ENCODE peak calls at places on chromosomes 16 and 17, in ten cellular contexts. Z, S, F, P, M, I, V, D, U and N are unnamed samples.
A peak's percentile ranks its signal among the peaks of the same experiment; 100 is the strongest.

GRCh38 chr17:67315865-67316264 is 50.5 kb downstream of the PSMD12 start:
- DNase-seq in U (no peak), P (no peak), Z (no peak), D (no peak), I (no peak), S (no peak), F (no peak), M (no peak), V (no peak), N (no peak)

GRCh38 chr17:37110816-37111215 is 162.1 kb downstream of the AATF start:
- DNase-seq in V (no peak), S (no peak), I (no peak), Z (no peak), F (no peak), M (no peak), P (no peak), D (no peak), U (no peak), N (no peak)

GRCh38 chr17:18626152-18626870 is 17.9 kb downstream of the TBC1D28 start:
- DNase-seq in V (no peak), U (no peak), Z (no peak), S (no peak), M (peak; percentile 2), D (no peak), P (no peak), F (no peak), I (no peak), N (no peak)

GRCh38 chr17:32596666-32597065 is 109.9 kb downstream of the CDK5R1 start:
- DNase-seq in F (no peak), I (no peak), M (no peak), P (no peak), S (no peak), V (peak; percentile 16), D (no peak), U (no peak), Z (no peak), N (no peak)

GRCh38 chr16:2039286-2040030 is 8.2 kb downstream of the NTHL1 start:
- DNase-seq in D (no peak), S (no peak), U (no peak), I (peak; percentile 70), Z (peak; percentile 96), V (no peak), F (peak; percentile 76), P (no peak), M (no peak), N (no peak)

GRCh38 chr17:35972945-35973332 is 8.4 kb downstream of the CCL16 start:
- DNase-seq in S (no peak), V (no peak), U (no peak), Z (no peak), M (no peak), P (no peak), F (no peak), I (no peak), D (no peak), N (no peak)

GRCh38 chr16:81513204-81514040 is 68.8 kb downstream of the CMIP start:
- DNase-seq in I (peak; percentile 49), D (peak; percentile 38), U (no peak), S (peak; percentile 68), F (no peak), Z (peak; percentile 81), P (no peak), V (no peak), M (no peak), N (no peak)

GRCh38 chr17:34580685-34581445 is 1.5 kb downstream of the TMEM132E start:
- DNase-seq in M (no peak), U (peak; percentile 10), D (peak; percentile 36), V (no peak), I (no peak), S (peak; percentile 56), Z (no peak), F (no peak), P (peak; percentile 53), N (no peak)

GRCh38 chr16:66344533-66345145 is 21.9 kb upstream of the CDH5 start:
- DNase-seq in S (peak; percentile 81), V (peak; percentile 55), M (peak; percentile 55), F (no peak), Z (no peak), U (no peak), D (peak; percentile 70), P (peak; percentile 47), I (peak; percentile 86), N (no peak)

DNA sequence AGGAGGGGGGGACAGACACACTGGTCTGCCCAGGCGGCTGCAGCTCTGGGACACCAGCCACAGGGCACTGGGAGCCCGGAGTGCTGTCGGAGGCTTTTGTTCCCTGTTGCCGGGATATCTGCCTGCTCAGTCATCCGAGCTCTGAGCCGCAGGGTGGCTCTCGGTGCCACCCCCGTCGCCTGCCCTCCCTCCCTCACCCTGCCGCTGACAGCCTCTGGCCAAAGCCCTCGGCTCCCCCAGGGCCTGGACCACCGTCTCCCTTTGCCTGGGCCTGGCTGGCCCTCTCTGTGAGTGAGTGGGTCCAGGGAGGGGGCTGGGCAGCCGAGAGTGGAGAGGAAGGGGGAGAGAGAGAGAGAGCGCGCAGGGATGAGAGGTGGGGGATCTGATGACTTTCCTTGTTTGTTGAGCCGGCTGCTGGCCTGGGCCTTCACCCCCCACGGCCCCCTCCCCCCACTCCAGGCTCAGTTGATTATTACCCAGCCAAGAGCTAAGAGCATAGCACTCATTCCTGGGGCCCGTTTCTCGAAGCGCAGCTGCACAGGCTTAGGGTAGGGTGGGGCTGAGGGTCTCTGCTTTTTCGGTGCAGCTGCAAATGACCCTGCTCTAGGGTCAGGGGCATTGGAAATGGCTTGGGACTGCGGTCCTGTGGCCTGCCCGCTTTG is 2.7 kb downstream of the FOXJ1 start:
- DNase-seq in F (no peak), Z (no peak), P (peak; percentile 63), S (peak; percentile 71), I (no peak), D (no peak), V (no peak), M (no peak), U (no peak), N (no peak)
- TF ChIP-seq CTCF in F (no peak), Z (no peak), P (no peak), S (no peak), I (no peak), D (no peak), V (no peak), M (no peak), U (no peak), N (no peak)

GRCh38 chr16:4409081-4409932 is 7.1 kb downstream of the CORO7 start:
- DNase-seq in D (no peak), U (no peak), I (no peak), F (peak; percentile 16), V (no peak), S (peak; percentile 45), Z (no peak), M (no peak), P (no peak), N (no peak)
- TF ChIP-seq CTCF in D (no peak), U (no peak), I (no peak), F (no peak), V (peak; percentile 9), S (peak; percentile 62), Z (no peak), M (peak; percentile 26), P (no peak), N (no peak)

GRCh38 chr17:43445009-43445589 is 38.7 kb upstream of the DHX8 start:
- DNase-seq in Z (no peak), U (no peak), M (no peak), V (no peak), P (no peak), I (no peak), S (no peak), F (no peak), D (no peak), N (no peak)

GRCh38 chr17:43448720-43449469 is 34.9 kb upstream of the DHX8 start:
- DNase-seq in D (no peak), Z (no peak), M (no peak), U (no peak), F (no peak), S (no peak), V (no peak), P (no peak), I (no peak), N (no peak)

GRCh38 chr17:43453331-43453812 is 30.4 kb upstream of the DHX8 start:
- DNase-seq in I (no peak), P (no peak), V (no peak), M (no peak), Z (peak; percentile 83), F (peak; percentile 56), U (no peak), S (no peak), D (no peak), N (no peak)

GRCh38 chr17:43446773-43447172 is 37.0 kb upstream of the DHX8 start:
- DNase-seq in M (no peak), I (no peak), P (no peak), D (no peak), U (no peak), V (no peak), Z (no peak), F (no peak), S (no peak), N (no peak)

DNA sequence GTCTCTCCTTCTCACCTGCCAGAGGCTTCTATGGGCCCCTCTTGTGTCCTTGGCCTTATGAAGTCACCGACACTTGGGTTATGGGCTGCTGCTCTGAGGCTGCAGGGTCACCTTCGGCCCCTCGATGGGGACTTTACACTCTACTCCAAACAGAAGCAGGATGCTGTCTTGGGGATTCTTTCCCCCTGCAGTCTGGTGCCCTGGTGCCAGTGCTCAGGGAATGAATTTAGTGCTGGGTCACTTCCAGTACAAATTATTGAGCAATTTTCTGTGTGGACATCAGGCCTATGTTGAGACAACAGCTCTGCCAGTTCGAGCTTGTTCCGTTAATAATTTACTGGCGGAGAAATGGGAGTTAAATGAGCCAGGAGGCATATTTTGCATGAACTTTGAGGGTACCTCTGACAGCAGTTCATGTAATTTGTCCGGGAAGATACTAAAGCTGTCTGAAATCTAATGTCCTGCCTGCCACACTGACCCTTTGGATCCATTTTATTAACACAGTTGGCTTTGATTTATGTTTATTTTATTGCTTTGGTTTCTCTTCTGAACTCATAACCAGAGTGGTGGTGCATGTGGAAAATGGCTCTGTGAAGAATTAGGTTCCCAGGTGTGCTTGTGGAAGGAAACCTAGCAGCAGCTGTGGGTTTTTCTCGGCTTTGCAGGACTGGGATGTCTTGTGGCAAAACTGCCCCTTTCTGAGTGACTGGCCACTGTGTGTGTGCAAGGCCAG is 34.1 kb upstream of the DHX8 start:
- DNase-seq in S (no peak), F (no peak), I (peak; percentile 38), M (no peak), Z (no peak), U (no peak), D (no peak), V (no peak), P (peak; percentile 22), N (no peak)
- TF ChIP-seq CTCF in S (no peak), F (no peak), I (no peak), M (no peak), Z (no peak), U (no peak), D (no peak), V (no peak), P (no peak), N (no peak)

DNA sequence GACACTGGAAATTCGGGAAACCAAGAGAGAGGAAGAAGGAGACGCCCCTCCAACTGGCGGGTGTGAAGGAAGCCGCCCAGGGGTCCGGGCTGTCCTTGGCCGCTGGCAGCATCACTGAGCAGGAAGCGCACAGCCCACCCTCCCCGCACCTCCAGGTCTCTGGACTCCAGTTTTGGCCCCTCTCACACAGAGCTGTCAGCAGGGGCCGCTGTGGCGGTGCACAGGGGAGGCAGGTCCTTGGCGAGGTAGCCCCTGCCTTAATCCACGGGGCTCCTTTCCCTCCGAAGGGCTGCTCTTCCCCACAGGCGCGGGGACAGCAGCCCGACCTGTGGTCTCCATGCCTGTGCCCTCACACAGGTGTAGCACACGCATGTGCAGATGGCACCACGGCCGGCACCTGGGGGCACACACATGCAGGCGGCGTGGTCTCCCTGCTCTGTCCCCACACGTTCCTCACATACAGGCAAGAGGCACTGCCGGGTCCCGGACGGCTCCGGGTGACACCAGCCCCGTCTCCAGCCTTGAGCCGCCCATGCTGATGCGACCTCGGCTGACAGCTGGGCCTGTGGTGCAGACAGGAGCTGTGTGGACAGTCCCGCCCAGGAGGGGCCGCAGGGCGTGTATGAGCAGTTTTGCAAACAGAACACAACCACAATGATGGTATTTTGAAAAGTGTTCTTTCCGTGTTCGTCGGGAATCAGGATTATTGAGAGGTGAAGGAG is 26.6 kb upstream of the CHMP6 start:
- DNase-seq in M (no peak), P (no peak), D (no peak), Z (no peak), I (no peak), V (no peak), S (no peak), U (no peak), F (no peak), N (no peak)
- TF ChIP-seq CTCF in M (no peak), P (no peak), D (no peak), Z (no peak), I (no peak), V (no peak), S (peak; percentile 44), U (no peak), F (no peak), N (no peak)